ENCODE peak calls at places on chromosome 21, in five cellular contexts. K is heart left ventricle; R is lung; N is foreskin keratinocyte; L is CD4-positive, alpha-beta memory T cell. M is an unnamed sample.

GRCh38 chr21:31781737-31782136 is 49.8 kb upstream of the SCAF4 start:
- DNase-seq in K (peak), N (no peak), L (no peak), R (peak), M (no peak)

GRCh38 chr21:40291560-40291959 is 424.3 kb downstream of the PCP4 start:
- DNase-seq in L (no peak), K (no peak), N (no peak), R (no peak), M (no peak)

GRCh38 chr21:44701023-44701400 is 4.0 kb downstream of the KRTAP10-12 start:
- DNase-seq in K (no peak), R (peak), N (no peak), L (no peak), M (no peak)

GRCh38 chr21:45999581-46000181 is 18.1 kb downstream of the COL6A1 start:
- DNase-seq in N (no peak), K (no peak), L (peak), R (no peak), M (no peak)

GRCh38 chr21:41966872-41967621 is 13.2 kb upstream of the C2CD2 start:
- DNase-seq in N (no peak), R (no peak), K (no peak), L (no peak), M (no peak)

GRCh38 chr21:42465008-42465878 is 30.8 kb downstream of the RSPH1 start:
- DNase-seq in R (no peak), L (no peak), N (no peak), K (no peak), M (no peak)

GRCh38 chr21:38815060-38815405 is 9.3 kb downstream of the ETS2 start:
- DNase-seq in N (no peak), L (no peak), R (no peak), K (no peak), M (peak)

GRCh38 chr21:26832513-26832912 is 12.7 kb downstream of the ADAMTS1 start:
- DNase-seq in K (no peak), R (no peak), L (no peak), N (no peak), M (no peak)

GRCh38 chr21:33357177-33357576 is 32.4 kb downstream of the IFNAR1 start:
- DNase-seq in N (no peak), K (no peak), R (no peak), L (no peak), M (no peak)

GRCh38 chr21:35072960-35073359 is 23.9 kb upstream of the RUNX1 start:
- DNase-seq in L (no peak), K (peak), N (no peak), R (no peak), M (peak)

GRCh38 chr21:34335316-34335715 is 28.5 kb upstream of the KCNE2 start:
- DNase-seq in R (no peak), L (no peak), N (no peak), K (no peak), M (peak)

GRCh38 chr21:42671778-42672593 is 18.6 kb downstream of the PDE9A start:
- DNase-seq in K (no peak), N (no peak), L (no peak), R (no peak), M (peak)

GRCh38 chr21:34313116-34313515 is 50.7 kb upstream of the KCNE2 start:
- DNase-seq in N (no peak), R (no peak), L (no peak), K (no peak), M (no peak)

GRCh38 chr21:32423320-32423719 is 10.8 kb downstream of the EVA1C start:
- DNase-seq in L (no peak), R (no peak), N (peak), K (no peak), M (peak)

GRCh38 chr21:43718872-43719747 is at the start of gene PDXK:
- DNase-seq in R (peak), N (no peak), L (peak), K (peak), M (peak)

GRCh38 chr21:15273244-15273643 is 208.4 kb upstream of the NRIP1 start:
- DNase-seq in R (no peak), K (no peak), N (no peak), L (no peak), M (no peak)

GRCh38 chr21:40699366-40699765 is 147.6 kb downstream of the DSCAM start:
- DNase-seq in N (no peak), R (no peak), L (no peak), K (no peak), M (no peak)

GRCh38 chr21:19999369-20000272 is 998.6 kb upstream of the NCAM2 start:
- DNase-seq in N (no peak), K (no peak), L (no peak), R (no peak), M (no peak)

GRCh38 chr21:46226920-46227599 is 1.5 kb downstream of the LSS start:
- DNase-seq in K (no peak), R (no peak), N (peak), L (no peak), M (no peak)

DNA sequence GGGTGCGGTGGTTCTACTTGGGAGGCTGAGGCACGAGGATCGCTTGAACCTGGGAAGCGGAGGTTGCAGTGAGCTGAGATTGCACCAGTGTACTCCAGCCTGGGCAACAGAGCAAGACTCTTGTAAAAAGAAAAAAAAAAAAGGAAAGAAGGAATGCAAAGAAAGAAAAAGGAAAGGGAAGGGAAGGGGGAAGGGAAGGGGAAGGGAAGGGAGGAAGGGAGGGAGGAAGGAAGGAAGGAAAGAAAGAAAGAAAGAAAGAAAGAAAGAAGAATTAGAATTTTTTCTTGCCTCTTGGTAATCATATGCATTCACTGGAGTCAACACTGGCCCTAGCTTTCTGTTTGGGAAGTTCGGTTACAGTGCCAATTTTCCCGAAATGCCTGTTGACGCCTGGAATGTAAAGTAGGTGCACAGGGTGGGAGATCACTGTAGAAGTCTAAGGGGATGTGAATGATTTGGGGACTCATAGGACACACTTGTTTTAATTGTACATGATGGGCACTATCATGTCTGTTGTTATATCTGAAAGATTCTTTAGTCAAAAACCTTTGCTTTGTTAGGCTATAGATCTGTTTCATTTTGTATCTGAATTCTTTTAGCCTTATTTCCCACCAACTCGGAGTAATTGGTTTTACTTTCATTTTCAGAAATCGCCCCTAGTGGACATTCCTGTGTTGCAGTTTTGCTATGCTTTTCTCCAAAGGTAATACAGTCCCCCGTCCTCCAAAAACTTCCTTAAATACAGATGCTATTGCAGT is 59.8 kb upstream of the MORC3 start:
- DNase-seq in R (peak), K (no peak), L (peak), N (peak), M (no peak)
- H3K27ac ChIP-seq in R (peak), K (peak), L (peak), N (no peak), M (peak)

GRCh38 chr21:37459575-37459974 is 93.0 kb downstream of the DYRK1A start:
- DNase-seq in R (no peak), K (no peak), L (no peak), N (no peak), M (peak)

GRCh38 chr21:37460196-37460595 is 93.6 kb downstream of the DYRK1A start:
- DNase-seq in R (no peak), N (no peak), L (no peak), K (no peak), M (no peak)

GRCh38 chr21:37455504-37455911 is 88.9 kb downstream of the DYRK1A start:
- DNase-seq in L (no peak), K (no peak), N (no peak), R (no peak), M (no peak)

GRCh38 chr21:37461494-37461893 is 94.9 kb downstream of the DYRK1A start:
- DNase-seq in N (no peak), K (no peak), L (no peak), R (no peak), M (no peak)

DNA sequence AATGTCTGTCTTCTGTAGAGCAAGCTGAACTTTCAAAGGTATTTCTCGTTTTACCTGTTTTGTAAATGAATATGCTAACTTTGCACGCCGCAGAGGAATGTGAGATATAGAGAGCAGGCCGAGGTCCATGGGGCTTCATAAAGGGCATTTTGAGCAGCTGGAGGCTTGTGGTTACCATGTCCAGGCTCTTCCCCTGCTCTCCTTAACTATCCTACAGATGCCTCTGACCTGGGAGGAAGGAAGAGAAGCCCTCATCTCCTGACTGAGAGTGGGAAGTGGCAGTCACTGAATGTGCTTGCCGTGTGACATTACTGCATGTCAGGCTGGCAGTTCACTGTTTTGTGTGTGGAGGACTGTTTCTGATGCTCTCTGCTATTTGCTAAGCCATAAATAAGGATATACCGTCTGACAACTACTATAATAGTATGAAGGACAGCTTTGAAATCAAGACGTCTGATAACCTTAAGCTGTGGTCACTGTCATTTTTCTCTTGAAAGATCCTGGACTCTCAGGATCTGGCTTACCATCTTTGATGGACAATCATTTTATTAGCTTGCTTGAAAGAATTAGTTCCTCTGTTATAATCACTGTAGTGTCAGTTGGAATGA is 92.2 kb downstream of the DYRK1A start:
- DNase-seq in R (no peak), K (no peak), N (no peak), L (no peak), M (no peak)
- H3K27ac ChIP-seq in R (no peak), K (peak), N (no peak), L (peak), M (peak)

GRCh38 chr21:17469727-17470126 is 43.1 kb upstream of the CXADR start:
- DNase-seq in L (no peak), N (no peak), R (no peak), K (no peak), M (no peak)

GRCh38 chr21:17476006-17476405 is 36.8 kb upstream of the CXADR start:
- DNase-seq in K (no peak), L (no peak), N (no peak), R (no peak), M (no peak)

GRCh38 chr21:17472592-17473271 is 40.1 kb upstream of the CXADR start:
- DNase-seq in K (no peak), N (no peak), R (no peak), L (no peak), M (no peak)

GRCh38 chr21:17468698-17469097 is 44.1 kb upstream of the CXADR start:
- DNase-seq in N (no peak), R (no peak), K (no peak), L (no peak), M (no peak)

GRCh38 chr21:17472167-17472566 is 40.7 kb upstream of the CXADR start:
- DNase-seq in R (no peak), L (no peak), N (peak), K (no peak), M (no peak)
- H3K27ac ChIP-seq in R (no peak), L (no peak), N (peak), K (no peak), M (no peak)

DNA sequence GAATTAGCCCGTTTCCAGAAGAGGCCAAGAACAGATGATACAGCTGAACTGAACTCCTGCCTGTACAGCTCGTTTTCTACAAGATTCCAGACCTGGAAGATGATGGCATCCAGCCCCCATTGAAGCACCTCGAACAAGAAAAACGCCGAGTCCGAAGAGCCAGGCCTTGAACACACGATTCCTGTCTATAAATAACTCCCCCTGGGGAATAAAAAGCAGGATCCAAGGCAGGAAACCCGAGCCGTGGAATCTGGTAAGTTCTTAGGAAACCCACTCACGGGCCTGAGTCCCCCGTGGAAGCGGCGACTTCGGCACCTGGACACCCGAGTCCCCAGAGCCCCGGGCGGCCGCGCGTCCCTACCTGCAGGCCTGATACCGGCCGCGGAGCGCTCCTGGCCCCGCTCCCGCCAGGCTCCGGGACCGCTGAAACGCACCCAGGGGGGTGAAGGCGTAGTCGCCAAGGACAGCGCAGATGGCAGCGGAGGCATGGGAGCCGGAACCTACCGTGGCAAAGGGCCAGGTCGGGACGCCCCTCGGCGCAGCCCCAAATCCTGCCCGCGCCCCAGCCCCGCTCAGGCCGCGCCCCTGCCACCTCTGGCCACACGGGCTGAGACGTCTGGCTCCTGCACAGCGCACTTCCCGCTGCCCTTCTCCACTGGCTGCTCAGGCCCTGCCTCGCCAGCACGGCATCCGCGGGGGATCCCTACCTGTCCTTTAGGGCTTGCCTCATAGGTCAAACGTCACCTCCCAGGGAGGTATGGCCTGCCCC is 14.0 kb upstream of the HLCS start:
- DNase-seq in N (no peak), L (no peak), R (peak), K (no peak), M (no peak)
- H3K27ac ChIP-seq in N (no peak), L (no peak), R (peak), K (peak), M (no peak)